ENCODE peak calls at places on chromosome 20, in eight cellular contexts. A is breast epithelium, V is IMR-90, I is H1, M is uterus, E is HCT116, X is lower leg skin, W is transverse colon. G is an unnamed sample.

GRCh38 chr20:20712004-20712473 is 405 bp downstream of the RALGAPA2 start:
- DNase-seq in A (no peak), V (no peak), I (no peak), M (no peak), E (no peak), X (peak; percentile 89), W (peak; percentile 46), G (no peak)

GRCh38 chr20:11912013-11912663 is 5.6 kb upstream of the BTBD3 start:
- DNase-seq in A (no peak), V (no peak), I (no peak), M (no peak), E (no peak), X (no peak), W (no peak), G (no peak)

GRCh38 chr20:12305555-12305954 is 387.9 kb downstream of the BTBD3 start:
- DNase-seq in A (no peak), V (no peak), I (no peak), M (no peak), E (no peak), X (no peak), W (no peak), G (no peak)

GRCh38 chr20:57702091-57702490 is 7.7 kb downstream of the PMEPA1 start:
- DNase-seq in A (no peak), V (no peak), I (no peak), M (no peak), E (no peak), X (no peak), W (no peak), G (no peak)

GRCh38 chr20:37142708-37143107 is 36.4 kb upstream of the RPN2 start:
- DNase-seq in A (no peak), V (peak; percentile 6), I (no peak), M (no peak), E (no peak), X (no peak), W (no peak), G (no peak)

GRCh38 chr20:62258499-62259293 is 20.4 kb downstream of the OSBPL2 start:
- DNase-seq in A (no peak), V (peak; percentile 85), I (no peak), M (no peak), E (no peak), X (no peak), W (no peak), G (no peak)

GRCh38 chr20:58242824-58243223 is 14.4 kb upstream of the ANKRD60 start:
- DNase-seq in A (no peak), V (no peak), I (no peak), M (no peak), E (no peak), X (no peak), W (no peak), G (no peak)

GRCh38 chr20:32896521-32897280 is 38.0 kb downstream of the EFCAB8 start:
- DNase-seq in A (no peak), V (no peak), I (no peak), M (no peak), E (no peak), X (no peak), W (no peak), G (no peak)

GRCh38 chr20:58713801-58714339 is 21.3 kb downstream of the NPEPL1 start:
- DNase-seq in A (peak; percentile 12), V (no peak), I (no peak), M (no peak), E (no peak), X (peak; percentile 68), W (peak; percentile 6), G (no peak)

GRCh38 chr20:15235799-15236198 is 898.4 kb upstream of the FLRT3 start:
- DNase-seq in A (no peak), V (no peak), I (no peak), M (no peak), E (no peak), X (no peak), W (no peak), G (no peak)

GRCh38 chr20:52048365-52048764 is 143.2 kb downstream of the ZFP64 start:
- DNase-seq in A (no peak), V (no peak), I (peak; percentile 70), M (no peak), E (no peak), X (no peak), W (no peak), G (no peak)

GRCh38 chr20:61307686-61308085 is 55.6 kb downstream of the CDH4 start:
- DNase-seq in A (no peak), V (no peak), I (no peak), M (no peak), E (no peak), X (no peak), W (no peak), G (no peak)

GRCh38 chr20:16209826-16210365 is 363.4 kb downstream of the KIF16B start:
- DNase-seq in A (no peak), V (no peak), I (no peak), M (no peak), E (no peak), X (no peak), W (no peak), G (no peak)

GRCh38 chr20:45337367-45338120 is 10.7 kb downstream of the SDC4 start:
- DNase-seq in A (peak; percentile 91), V (peak; percentile 94), I (no peak), M (peak; percentile 80), E (no peak), X (no peak), W (peak; percentile 53), G (no peak)

GRCh38 chr20:19785886-19786285 is 27.8 kb downstream of the RIN2 start:
- DNase-seq in A (no peak), V (peak; percentile 42), I (no peak), M (no peak), E (no peak), X (no peak), W (no peak), G (no peak)

GRCh38 chr20:36525620-36526365 is 15.5 kb upstream of the MYL9 start:
- DNase-seq in A (no peak), V (no peak), I (no peak), M (no peak), E (no peak), X (peak; percentile 74), W (no peak), G (no peak)

GRCh38 chr20:44398303-44398702 is 42.8 kb downstream of the HNF4A start:
- DNase-seq in A (no peak), V (peak; percentile 64), I (no peak), M (no peak), E (no peak), X (no peak), W (no peak), G (no peak)

DNA sequence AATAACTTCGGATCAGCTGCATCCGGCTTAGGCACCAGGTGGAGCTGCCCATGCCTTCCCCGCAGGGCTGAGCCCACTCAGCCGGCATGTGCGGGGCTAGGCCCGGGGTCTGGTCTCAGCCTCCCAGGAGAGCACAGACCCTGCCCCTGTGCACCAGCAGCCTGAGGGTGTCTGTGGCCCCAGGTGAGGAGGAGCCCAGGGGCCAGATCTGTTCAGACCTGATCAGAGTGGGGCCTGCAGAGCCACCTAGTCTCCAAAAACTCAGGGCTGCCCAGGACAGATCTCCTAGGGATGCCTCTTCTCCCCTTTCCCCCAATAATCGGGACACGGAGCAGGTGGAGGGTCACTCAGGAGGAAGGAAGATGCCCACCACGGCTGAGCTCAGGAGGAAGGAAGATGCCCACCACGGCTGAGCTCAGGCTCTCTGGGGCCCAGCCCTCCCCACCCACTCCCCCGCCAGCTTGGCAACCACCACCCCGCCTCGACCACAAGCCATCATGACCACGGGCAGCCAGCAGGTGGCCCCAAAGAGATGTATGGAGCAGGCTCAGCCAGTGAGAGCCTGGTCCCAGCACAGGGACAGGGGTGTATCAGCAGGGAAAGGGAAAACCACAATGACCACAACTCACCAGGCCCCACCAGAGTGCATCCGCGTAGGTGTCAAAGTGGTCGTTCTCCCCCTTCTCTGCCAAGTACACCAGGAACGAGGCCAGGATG is 30.5 kb downstream of the KCNQ2 start:
- DNase-seq in A (no peak), V (peak; percentile 17), I (no peak), M (no peak), E (peak; percentile 22), X (no peak), W (peak; percentile 51), G (no peak)
- TF ChIP-seq CTCF in A (no peak), V (peak; percentile 27), I (peak; percentile 59), M (no peak), E (no peak), X (no peak), W (peak; percentile 17), G (no peak)

DNA sequence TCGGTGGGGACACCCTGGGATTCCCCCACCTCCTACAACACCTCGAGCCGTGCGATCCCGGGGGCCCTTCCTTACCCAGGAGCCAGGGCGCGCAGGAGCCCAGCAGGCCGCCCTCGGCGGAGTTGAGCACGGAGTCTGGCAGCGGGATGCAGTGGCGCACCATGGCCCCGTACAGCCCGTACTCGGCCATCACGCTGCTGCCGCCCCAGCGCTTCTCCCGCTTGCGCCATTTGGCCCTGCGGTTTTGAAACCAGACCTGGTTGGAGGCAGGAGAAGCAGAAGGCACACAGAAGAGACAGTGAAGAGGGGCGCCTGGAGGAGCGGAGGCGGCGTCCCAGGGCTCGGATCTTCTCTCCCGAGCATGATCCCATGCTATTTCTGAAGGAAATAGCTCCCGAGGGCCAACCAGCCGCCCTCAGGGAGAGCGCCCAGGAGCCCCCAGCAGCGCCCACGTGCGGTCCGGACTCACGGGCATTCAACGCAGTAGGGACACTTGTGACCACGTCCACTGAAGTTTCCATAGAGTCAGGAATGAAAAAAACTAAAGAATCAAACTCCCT is 4.3 kb downstream of the VSX1 start:
- DNase-seq in A (no peak), V (peak; percentile 6), I (no peak), M (no peak), E (no peak), X (peak; percentile 90), W (no peak), G (no peak)
- TF ChIP-seq POLR2A in A (no peak), V (no peak), I (no peak), M (no peak), E (no peak), X (no peak), W (no peak), G (no peak)

DNA sequence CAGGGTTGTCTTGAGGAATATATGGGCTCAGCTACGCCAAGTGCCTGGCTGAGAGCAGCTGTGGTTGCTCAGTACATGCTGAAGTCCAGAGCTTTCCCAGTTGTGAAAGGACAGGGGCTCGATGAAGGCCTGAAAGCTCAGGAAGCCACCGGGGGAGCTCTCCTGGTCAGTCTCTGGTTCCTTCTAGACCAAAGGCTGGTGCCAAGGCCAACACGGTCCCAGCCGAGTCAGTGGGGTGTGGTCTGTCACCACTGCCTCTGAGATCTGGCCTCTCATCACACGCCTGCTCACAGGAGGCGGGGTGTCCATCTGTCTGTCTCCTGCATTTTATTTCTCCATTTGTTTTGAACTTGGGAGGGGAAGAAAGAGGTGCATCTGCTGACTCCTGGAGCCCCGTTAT is 4.9 kb upstream of the FAM83C start:
- DNase-seq in A (no peak), V (no peak), I (no peak), M (no peak), E (no peak), X (no peak), W (no peak), G (no peak)
- TF ChIP-seq CTCF in A (no peak), V (no peak), I (no peak), M (no peak), E (no peak), X (no peak), W (no peak), G (no peak)

DNA sequence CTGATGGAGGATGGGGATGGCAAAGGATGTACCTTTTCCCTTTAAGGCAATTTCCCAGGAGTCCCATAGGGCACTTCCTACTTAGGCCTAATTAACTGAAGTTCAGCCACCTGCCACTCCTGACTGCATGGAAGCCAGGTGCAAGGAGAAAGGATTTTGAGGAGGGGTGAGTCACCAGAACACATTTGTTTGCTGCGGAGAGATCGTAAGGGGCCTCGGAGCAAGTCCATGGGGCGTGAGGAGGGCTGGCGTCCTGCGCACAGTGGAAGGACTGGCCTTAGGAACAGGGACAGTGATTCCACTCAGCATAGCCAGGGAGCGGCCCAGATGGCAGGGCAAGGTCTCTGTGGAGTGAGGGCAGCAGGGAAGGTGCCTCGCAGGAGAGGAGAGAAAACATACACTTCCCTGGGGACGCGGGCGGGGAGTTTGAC is 11.8 kb upstream of the MAP1LC3A start:
- DNase-seq in A (no peak), V (no peak), I (no peak), M (no peak), E (no peak), X (no peak), W (peak; percentile 70), G (no peak)
- TF ChIP-seq POLR2A in A (no peak), V (no peak), I (no peak), M (no peak), E (no peak), X (no peak), W (peak; percentile 51), G (no peak)

G was measured in esophagus squamous epithelium.